ENCODE peak calls at places on chromosomes 13 and 19, in eight cellular contexts. V is stimulated activated CD4-positive, alpha-beta T cell treated with anti-CD3 and anti-CD28 coated beads, Interleukin-1b, Interleukin-23, amount 100 ng/mL, for 4 hours; Z is stimulated activated naive CD8-positive, alpha-beta T cell treated with anti-CD3 and anti-CD28 coated beads, Interleukin-15, amount 100 ng/mL, for 72 hours; L is NCI-H2081; K is COLO829; Y is GM12864; J is KG1; S is CD4-positive, alpha-beta T cell. P is an unnamed sample.

GRCh38 chr19:45152504-45153338 is 8.1 kb downstream of the NKPD1 start:
- DNase-seq in S (peak), J (no peak), Z (peak), Y (no peak), L (no peak), V (peak), K (no peak), P (peak)

GRCh38 chr13:91722267-91722884 is 324.0 kb downstream of the GPC5 start:
- DNase-seq in L (peak), Y (no peak), J (peak), Z (no peak), S (no peak), K (no peak), V (no peak), P (no peak)

GRCh38 chr13:65330691-65331090 is 1899.4 kb downstream of the PCDH9 start:
- DNase-seq in S (no peak), K (no peak), Z (no peak), V (no peak), J (no peak), L (no peak), Y (no peak), P (no peak)

GRCh38 chr19:30393046-30393445 is 20.9 kb downstream of the ZNF536 start:
- DNase-seq in J (no peak), Z (no peak), K (peak), L (no peak), V (no peak), S (no peak), Y (no peak), P (no peak)

GRCh38 chr19:30083125-30083681 is 141.2 kb downstream of the URI1 start:
- DNase-seq in Y (no peak), V (no peak), L (no peak), K (no peak), S (no peak), J (no peak), Z (no peak), P (no peak)

GRCh38 chr19:12202250-12202649 is 39.4 kb downstream of the ZNF136 start:
- DNase-seq in Y (no peak), J (no peak), L (no peak), S (peak), K (no peak), V (peak), Z (peak), P (no peak)

GRCh38 chr19:40139533-40140287 is 49.0 kb upstream of the ZNF780A start:
- DNase-seq in Y (no peak), J (peak), Z (no peak), V (peak), S (no peak), L (peak), K (peak), P (peak)

GRCh38 chr19:342801-343421 is 1.7 kb downstream of the MIER2 start:
- DNase-seq in V (no peak), K (no peak), S (no peak), Y (no peak), J (peak), Z (no peak), L (no peak), P (no peak)

GRCh38 chr19:13493516-13494310 is 12.6 kb downstream of the CACNA1A start:
- DNase-seq in Y (no peak), Z (no peak), J (no peak), K (no peak), S (no peak), V (no peak), L (no peak), P (no peak)

GRCh38 chr13:71645467-71645866 is 221.5 kb downstream of the DACH1 start:
- DNase-seq in Z (no peak), Y (no peak), K (no peak), V (no peak), S (no peak), J (no peak), L (no peak), P (no peak)

GRCh38 chr13:59447846-59448620 is 715.7 kb downstream of the DIAPH3 start:
- DNase-seq in V (no peak), L (no peak), J (no peak), S (no peak), Z (no peak), K (peak), Y (no peak), P (no peak)

GRCh38 chr19:16073988-16074387 is 2.3 kb upstream of the TPM4 start:
- DNase-seq in L (no peak), Z (no peak), K (no peak), J (peak), V (no peak), Y (no peak), S (no peak), P (no peak)

P was measured in DMS153.